ENCODE peak calls at places on chromosome 10, in nine cellular contexts. K is neuronal stem cell; T is astrocyte of the cerebellum; I is NCI-H1092 treated with DMSO at 0.1 percent for 48 hours; D is iris pigment epithelial cell; A is MV-4-11; E is pancreas; P is cardiac muscle cell; X is CD4-positive, alpha-beta memory T cell. Q is an unnamed sample.

GRCh38 chr10:20767028-20767427 is 130.1 kb downstream of the NEBL start:
- DNase-seq in K (no peak), T (no peak), I (no peak), D (peak), A (no peak), E (no peak), P (peak), X (no peak), Q (no peak)

GRCh38 chr10:62511656-62512055 is 137.5 kb downstream of the ZNF365 start:
- DNase-seq in K (no peak), T (no peak), I (no peak), D (no peak), A (no peak), E (no peak), P (no peak), X (no peak), Q (no peak)

GRCh38 chr10:72038458-72039001 is 49.8 kb downstream of the SPOCK2 start:
- DNase-seq in K (no peak), T (no peak), I (no peak), D (no peak), A (no peak), E (no peak), P (no peak), X (no peak), Q (no peak)

GRCh38 chr10:126014309-126014708 is 117.9 kb downstream of the FANK1 start:
- DNase-seq in K (no peak), T (peak), I (no peak), D (peak), A (no peak), E (no peak), P (peak), X (no peak), Q (no peak)

GRCh38 chr10:35007858-35008301 is 82.3 kb downstream of the CUL2 start:
- DNase-seq in K (no peak), T (peak), I (no peak), D (peak), A (no peak), E (no peak), P (no peak), X (no peak), Q (no peak)

GRCh38 chr10:121732676-121733445 is 134.6 kb upstream of the FGFR2 start:
- DNase-seq in K (peak), T (no peak), I (no peak), D (no peak), A (no peak), E (no peak), P (no peak), X (no peak), Q (no peak)

GRCh38 chr10:112643600-112643999 is 196.6 kb downstream of the VTI1A start:
- DNase-seq in K (no peak), T (no peak), I (no peak), D (no peak), A (no peak), E (no peak), P (no peak), X (no peak), Q (no peak)

GRCh38 chr10:28130267-28130666 is 131.4 kb upstream of the ODAD2 start:
- DNase-seq in K (no peak), T (no peak), I (no peak), D (peak), A (no peak), E (no peak), P (peak), X (no peak), Q (peak)

GRCh38 chr10:114384181-114384580 is 20.1 kb downstream of the AFAP1L2 start:
- DNase-seq in K (no peak), T (no peak), I (no peak), D (no peak), A (no peak), E (no peak), P (no peak), X (no peak), Q (no peak)

GRCh38 chr10:13813540-13813939 is 226.8 kb downstream of the PRPF18 start:
- DNase-seq in K (no peak), T (no peak), I (no peak), D (no peak), A (no peak), E (no peak), P (no peak), X (no peak), Q (no peak)